ENCODE peak calls at places on chromosomes 16 and 17, in six cellular contexts. A, D, M, J, Z and E are unnamed samples.

GRCh38 chr16:56965149-56965938 is 3.6 kb downstream of the CETP start:
- DNase-seq in A (no peak), D (peak; percentile 46), M (no peak), J (no peak), Z (no peak), E (peak; percentile 34)

GRCh38 chr16:58814348-58814801 is 80.3 kb upstream of the GOT2 start:
- DNase-seq in A (peak; percentile 17), D (no peak), M (no peak), J (peak; percentile 44), Z (peak; percentile 51), E (peak; percentile 64)

GRCh38 chr17:69406906-69407305 is 7.6 kb upstream of the MAP2K6 start:
- DNase-seq in A (no peak), D (no peak), M (no peak), J (peak; percentile 55), Z (no peak), E (peak; percentile 25)

GRCh38 chr16:21100447-21100846 is 50.2 kb downstream of the DNAH3 start:
- DNase-seq in A (no peak), D (no peak), M (no peak), J (peak; percentile 77), Z (no peak), E (peak; percentile 41)

GRCh38 chr17:80565347-80566053 is 20.9 kb downstream of the RPTOR start:
- DNase-seq in A (no peak), D (no peak), M (peak; percentile 37), J (no peak), Z (no peak), E (no peak)

GRCh38 chr16:75616541-75617010 is 6.5 kb downstream of the ADAT1 start:
- DNase-seq in A (no peak), D (no peak), M (no peak), J (peak; percentile 68), Z (no peak), E (no peak)

GRCh38 chr17:74442670-74443515 is 11.0 kb downstream of the GPRC5C start:
- DNase-seq in A (peak; percentile 90), D (peak; percentile 96), M (peak; percentile 94), J (peak; percentile 51), Z (peak; percentile 91), E (peak; percentile 86)

GRCh38 chr17:82416771-82417170 is 1.4 kb upstream of the HEXD start:
- DNase-seq in A (no peak), D (no peak), M (no peak), J (peak; percentile 23), Z (no peak), E (no peak)

GRCh38 chr16:49563666-49564065 is 190.1 kb downstream of the C16orf78 start:
- DNase-seq in A (no peak), D (no peak), M (no peak), J (no peak), Z (no peak), E (peak; percentile 7)

GRCh38 chr17:3511841-3512511 is 36.2 kb downstream of the ASPA start:
- DNase-seq in A (no peak), D (peak; percentile 62), M (no peak), J (no peak), Z (no peak), E (no peak)

GRCh38 chr17:3512512-3513171 is 36.8 kb downstream of the ASPA start:
- DNase-seq in A (peak; percentile 78), D (peak; percentile 92), M (peak; percentile 65), J (no peak), Z (no peak), E (peak; percentile 52)

GRCh38 chr17:3514873-3515272 is 39.1 kb downstream of the ASPA start:
- DNase-seq in A (no peak), D (no peak), M (no peak), J (no peak), Z (no peak), E (no peak)

GRCh38 chr17:3510090-3510489 is 34.3 kb downstream of the ASPA start:
- DNase-seq in A (no peak), D (no peak), M (no peak), J (no peak), Z (no peak), E (no peak)

GRCh38 chr17:3513305-3514035 is 37.7 kb downstream of the ASPA start:
- DNase-seq in A (no peak), D (peak; percentile 60), M (peak; percentile 67), J (no peak), Z (no peak), E (no peak)
- H3K4me3 ChIP-seq in A (no peak overlapping the region), D (peak overlapping the region; percentile 55), M (no peak overlapping the region), J (no peak overlapping the region), Z (no peak overlapping the region), E (no peak overlapping the region)

GRCh38 chr17:47621293-47622178 is 28.2 kb upstream of the KPNB1 start:
- DNase-seq in A (no peak), D (peak; percentile 78), M (no peak), J (peak; percentile 98), Z (no peak), E (peak; percentile 92)
- TF ChIP-seq CTCF in A (no peak), D (peak; percentile 4), M (no peak), J (peak; percentile 48), Z (no peak), E (no peak)

GRCh38 chr17:78917451-78918307 is 7.5 kb downstream of the TIMP2 start:
- DNase-seq in A (no peak), D (peak; percentile 41), M (no peak), J (no peak), Z (no peak), E (no peak)
- H3K4me3 ChIP-seq in A (no peak overlapping the region), D (no peak overlapping the region), M (no peak overlapping the region), J (no peak overlapping the region), Z (no peak overlapping the region), E (no peak overlapping the region)

GRCh38 chr17:39239640-39240314 is 14.0 kb upstream of the STAC2 start:
- DNase-seq in A (no peak), D (no peak), M (peak; percentile 87), J (peak; percentile 54), Z (peak; percentile 72), E (no peak)
- TF ChIP-seq CTCF in A (no peak), D (peak; percentile 47), M (peak; percentile 72), J (peak; percentile 64), Z (peak; percentile 55), E (peak; percentile 66)

DNA sequence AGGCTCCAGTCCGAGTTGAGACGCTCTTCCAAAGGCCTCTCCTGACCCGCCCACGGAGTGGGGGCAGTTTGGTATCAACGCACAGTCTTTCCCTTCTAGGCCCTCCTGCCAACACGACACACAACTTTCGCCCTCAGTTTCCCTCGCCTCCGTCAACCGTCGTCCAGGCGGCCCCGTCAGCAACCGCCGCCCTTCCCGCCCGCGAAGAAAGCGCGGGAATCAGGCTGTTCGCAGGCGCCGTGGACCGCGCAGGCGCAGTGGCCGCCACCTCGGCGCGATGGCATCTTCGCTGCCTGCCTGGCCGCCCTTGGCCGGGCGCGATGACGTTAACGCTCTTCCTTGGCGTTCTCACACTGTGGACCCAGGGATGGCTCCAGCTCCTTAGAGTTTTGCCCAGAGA is at the start of gene SPATA22:
- DNase-seq in A (no peak), D (no peak), M (peak; percentile 71), J (no peak), Z (no peak), E (no peak)
- H3K4me3 ChIP-seq in A (no peak within 1 kb of the TSS), D (no peak within 1 kb of the TSS), M (no peak within 1 kb of the TSS), J (no peak within 1 kb of the TSS), Z (no peak within 1 kb of the TSS), E (no peak within 1 kb of the TSS)

DNA sequence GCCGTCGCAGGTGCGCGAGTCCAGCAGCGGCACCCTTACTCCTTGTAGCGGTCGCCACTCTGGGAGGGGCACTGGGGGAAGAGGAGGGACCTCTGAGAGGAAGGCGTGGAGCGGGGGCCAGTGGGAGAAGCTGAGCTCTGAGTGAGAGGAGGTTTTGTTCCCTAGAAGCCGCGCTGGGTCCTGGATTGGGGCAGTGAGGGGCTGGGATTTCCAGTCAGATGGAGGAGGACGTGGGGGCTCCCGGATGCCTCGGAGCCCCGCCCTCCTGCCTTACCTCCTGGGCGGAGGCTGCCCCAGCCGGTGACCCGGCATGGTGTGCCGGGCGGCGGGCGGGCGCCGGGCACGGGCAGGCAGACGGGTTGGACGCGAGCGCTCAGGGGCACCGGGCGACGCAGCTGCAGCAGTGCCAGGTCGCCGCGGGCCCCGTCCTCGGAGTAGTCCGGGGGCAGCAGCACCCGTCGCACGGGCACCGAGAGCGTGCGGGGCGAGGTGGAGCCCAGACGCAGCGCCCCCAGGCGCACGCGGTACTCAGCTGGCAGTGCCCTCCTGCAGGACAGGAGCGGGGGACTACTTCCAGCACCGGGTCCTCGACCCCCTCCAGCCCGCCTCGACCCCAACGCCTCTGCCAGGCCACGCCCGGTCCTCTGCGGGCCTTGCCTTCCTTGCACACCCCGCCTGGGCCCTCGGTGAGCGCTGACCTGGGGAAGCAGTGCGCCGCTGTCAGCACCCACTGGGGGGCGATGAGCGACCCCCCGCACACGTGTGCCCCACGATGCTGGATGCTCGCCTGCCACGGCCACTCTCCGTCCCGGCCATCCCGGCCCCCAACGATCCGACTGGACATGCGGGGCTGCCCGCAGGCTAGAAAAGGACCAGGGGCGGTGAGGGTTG is 2.0 kb downstream of the PRSS33 start:
- DNase-seq in A (no peak), D (no peak), M (peak; percentile 86), J (no peak), Z (peak; percentile 60), E (no peak)
- TF ChIP-seq CTCF in A (no peak), D (no peak), M (peak; percentile 26), J (peak; percentile 29), Z (no peak), E (no peak)